ENCODE peak calls at places on chromosomes 1 and 21, in five cellular contexts. H is retina, J is WERI-Rb-1, Y is ELR, M is cardiac muscle cell. N is an unnamed sample.

GRCh38 chr1:119865607-119866006 is 30.7 kb downstream of the ADAM30 start:
- DNase-seq in Y (peak), J (no peak), H (no peak), M (peak), N (no peak)

GRCh38 chr1:24536391-24536840 is 19.5 kb upstream of the NCMAP start:
- DNase-seq in H (no peak), M (peak), J (no peak), Y (peak), N (no peak)

GRCh38 chr1:24189528-24189927 is 2.4 kb upstream of the IFNLR1 start:
- DNase-seq in Y (no peak), M (no peak), H (no peak), J (no peak), N (no peak)

GRCh38 chr1:202349263-202349928 is 897 bp downstream of the PPP1R12B start:
- DNase-seq in Y (peak), M (peak), H (no peak), J (no peak), N (no peak)

GRCh38 chr1:203369666-203370065 is 18.7 kb upstream of the FMOD start:
- DNase-seq in Y (no peak), M (no peak), J (no peak), H (no peak), N (no peak)

GRCh38 chr1:30323841-30324240 is 399.5 kb downstream of the MATN1 start:
- DNase-seq in J (no peak), Y (no peak), M (no peak), H (peak), N (no peak)

GRCh38 chr1:41977329-41977728 is 58.6 kb upstream of the HIVEP3 start:
- DNase-seq in Y (no peak), M (no peak), H (no peak), J (no peak), N (no peak)

GRCh38 chr1:109371271-109371739 is 26.4 kb downstream of the SORT1 start:
- DNase-seq in M (peak), Y (peak), J (no peak), H (no peak), N (no peak)

GRCh38 chr1:25562101-25562927 is 18.9 kb downstream of the LDLRAP1 start:
- DNase-seq in M (no peak), J (no peak), H (no peak), Y (no peak), N (no peak)

GRCh38 chr21:44795342-44795741 is 6.3 kb downstream of the UBE2G2 start:
- DNase-seq in H (no peak), J (no peak), M (no peak), Y (no peak), N (no peak)

GRCh38 chr1:5770981-5771765 is 221.1 kb downstream of the NPHP4 start:
- DNase-seq in M (peak), J (peak), Y (no peak), H (peak), N (peak)

GRCh38 chr1:208238710-208239517 is 5.3 kb downstream of the PLXNA2 start:
- DNase-seq in M (peak), Y (peak), J (peak), H (peak), N (no peak)

GRCh38 chr1:36721261-36721660 is 238.5 kb upstream of the CSF3R start:
- DNase-seq in J (no peak), Y (no peak), M (no peak), H (no peak), N (no peak)

GRCh38 chr1:30721311-30722174 is 1.8 kb downstream of the MATN1 start:
- DNase-seq in Y (no peak), H (no peak), M (no peak), J (no peak), N (no peak)

GRCh38 chr1:45012639-45013278 is 705 bp downstream of the UROD start:
- DNase-seq in Y (peak), H (no peak), J (no peak), M (peak), N (peak)

GRCh38 chr1:33709174-33709573 is 154.7 kb upstream of the HMGB4 start:
- DNase-seq in J (no peak), M (no peak), Y (no peak), H (no peak), N (no peak)

GRCh38 chr1:54096491-54097235 is 43.3 kb downstream of the TCEANC2 start:
- DNase-seq in J (no peak), Y (no peak), M (no peak), H (no peak), N (no peak)

GRCh38 chr1:183227963-183228649 is 42.0 kb downstream of the LAMC2 start:
- DNase-seq in Y (peak), J (peak), M (peak), H (peak), N (peak)

GRCh38 chr1:73056826-73057225 is 774.5 kb upstream of the NEGR1 start:
- DNase-seq in H (no peak), Y (no peak), J (no peak), M (no peak), N (no peak)

GRCh38 chr1:10629091-10629815 is 154.5 kb downstream of the PEX14 start:
- DNase-seq in Y (no peak), H (no peak), M (no peak), J (no peak), N (no peak)

GRCh38 chr1:3727042-3727824 is 25.0 kb upstream of the CCDC27 start:
- DNase-seq in M (peak), J (no peak), H (peak), Y (peak), N (peak)

GRCh38 chr21:41024341-41025056 is 143.5 kb upstream of the BACE2 start:
- DNase-seq in M (no peak), Y (no peak), J (no peak), H (peak), N (peak)

GRCh38 chr1:180680558-180681144 is 48.8 kb downstream of the XPR1 start:
- DNase-seq in M (peak), H (no peak), J (no peak), Y (peak), N (no peak)

GRCh38 chr1:154741327-154741726 is 128.8 kb downstream of the KCNN3 start:
- DNase-seq in H (no peak), Y (peak), J (no peak), M (peak), N (no peak)

GRCh38 chr1:145917595-145917994 is 922 bp downstream of the PEX11B start:
- DNase-seq in M (no peak), Y (no peak), J (no peak), H (no peak), N (no peak)

GRCh38 chr1:6635910-6636760 is 11.5 kb downstream of the THAP3 start:
- DNase-seq in J (no peak), H (no peak), Y (no peak), M (no peak), N (no peak)

GRCh38 chr1:6127587-6128163 is 52.4 kb downstream of the CHD5 start:
- DNase-seq in M (peak), H (peak), J (peak), Y (peak), N (peak)